ENCODE peak calls at places on chromosome 20, in eight cellular contexts. One of them, this sample, is unnamed.

GRCh38 chr20:17357238-17357637 is 130.4 kb downstream of the PCSK2 start:
- DNase-seq in MCF 10A: no peak
- DNase-seq in colonic mucosa: no peak
- DNase-seq in heart left ventricle: no peak
- DNase-seq in stomach: no peak
- DNase-seq in heart right ventricle: no peak
- DNase-seq in AG04449: no peak
- DNase-seq in dorsolateral prefrontal cortex: no peak
- DNase-seq in this sample: no peak

GRCh38 chr20:24670341-24670821 is 201.0 kb downstream of the SYNDIG1 start:
- DNase-seq in MCF 10A: no peak
- DNase-seq in colonic mucosa: no peak
- DNase-seq in heart left ventricle: no peak
- DNase-seq in stomach: no peak
- DNase-seq in heart right ventricle: no peak
- DNase-seq in AG04449: no peak
- DNase-seq in dorsolateral prefrontal cortex: peak
- DNase-seq in this sample: peak

GRCh38 chr20:10453241-10453640 is 18.1 kb downstream of the SLX4IP start:
- DNase-seq in MCF 10A: no peak
- DNase-seq in colonic mucosa: no peak
- DNase-seq in heart left ventricle: no peak
- DNase-seq in stomach: no peak
- DNase-seq in heart right ventricle: no peak
- DNase-seq in AG04449: no peak
- DNase-seq in dorsolateral prefrontal cortex: no peak
- DNase-seq in this sample: no peak

GRCh38 chr20:6502219-6502618 is 265.3 kb upstream of the BMP2 start:
- DNase-seq in MCF 10A: no peak
- DNase-seq in colonic mucosa: no peak
- DNase-seq in heart left ventricle: no peak
- DNase-seq in stomach: no peak
- DNase-seq in heart right ventricle: no peak
- DNase-seq in AG04449: no peak
- DNase-seq in dorsolateral prefrontal cortex: no peak
- DNase-seq in this sample: no peak

GRCh38 chr20:4601630-4602296 is 119.9 kb upstream of the PRND start:
- DNase-seq in MCF 10A: peak
- DNase-seq in colonic mucosa: no peak
- DNase-seq in heart left ventricle: peak
- DNase-seq in stomach: no peak
- DNase-seq in heart right ventricle: peak
- DNase-seq in AG04449: no peak
- DNase-seq in dorsolateral prefrontal cortex: peak
- DNase-seq in this sample: peak

GRCh38 chr20:48310312-48310711 is 517.5 kb downstream of the PREX1 start:
- DNase-seq in MCF 10A: no peak
- DNase-seq in colonic mucosa: no peak
- DNase-seq in heart left ventricle: no peak
- DNase-seq in stomach: no peak
- DNase-seq in heart right ventricle: no peak
- DNase-seq in AG04449: no peak
- DNase-seq in dorsolateral prefrontal cortex: no peak
- DNase-seq in this sample: no peak

GRCh38 chr20:48789185-48789668 is 38.6 kb downstream of the PREX1 start:
- DNase-seq in MCF 10A: no peak
- DNase-seq in colonic mucosa: no peak
- DNase-seq in heart left ventricle: no peak
- DNase-seq in stomach: no peak
- DNase-seq in heart right ventricle: no peak
- DNase-seq in AG04449: no peak
- DNase-seq in dorsolateral prefrontal cortex: no peak
- DNase-seq in this sample: no peak

GRCh38 chr20:1396702-1397101 is 3.8 kb upstream of the FKBP1A start:
- DNase-seq in MCF 10A: no peak
- DNase-seq in colonic mucosa: no peak
- DNase-seq in heart left ventricle: no peak
- DNase-seq in stomach: no peak
- DNase-seq in heart right ventricle: no peak
- DNase-seq in AG04449: no peak
- DNase-seq in dorsolateral prefrontal cortex: no peak
- DNase-seq in this sample: no peak

GRCh38 chr20:57089701-57090144 is 176.7 kb downstream of the BMP7 start:
- DNase-seq in MCF 10A: peak
- DNase-seq in colonic mucosa: peak
- DNase-seq in heart left ventricle: peak
- DNase-seq in stomach: peak
- DNase-seq in heart right ventricle: peak
- DNase-seq in AG04449: no peak
- DNase-seq in dorsolateral prefrontal cortex: peak
- DNase-seq in this sample: no peak

GRCh38 chr20:2485662-2486061 is 15.1 kb upstream of the SNRPB start:
- DNase-seq in MCF 10A: no peak
- DNase-seq in colonic mucosa: no peak
- DNase-seq in heart left ventricle: peak
- DNase-seq in stomach: no peak
- DNase-seq in heart right ventricle: peak
- DNase-seq in AG04449: no peak
- DNase-seq in dorsolateral prefrontal cortex: no peak
- DNase-seq in this sample: no peak

GRCh38 chr20:36361406-36361805 is 55.3 kb downstream of the DLGAP4 start:
- DNase-seq in MCF 10A: no peak
- DNase-seq in colonic mucosa: no peak
- DNase-seq in heart left ventricle: no peak
- DNase-seq in stomach: no peak
- DNase-seq in heart right ventricle: no peak
- DNase-seq in AG04449: no peak
- DNase-seq in dorsolateral prefrontal cortex: no peak
- DNase-seq in this sample: no peak

GRCh38 chr20:63129991-63130653 is 85.8 kb downstream of the YTHDF1 start:
- DNase-seq in MCF 10A: no peak
- DNase-seq in colonic mucosa: no peak
- DNase-seq in heart left ventricle: no peak
- DNase-seq in stomach: no peak
- DNase-seq in heart right ventricle: peak
- DNase-seq in AG04449: no peak
- DNase-seq in dorsolateral prefrontal cortex: no peak
- DNase-seq in this sample: peak

GRCh38 chr20:9150632-9151031 is 81.7 kb downstream of the PLCB4 start:
- DNase-seq in MCF 10A: no peak
- DNase-seq in colonic mucosa: no peak
- DNase-seq in heart left ventricle: no peak
- DNase-seq in stomach: no peak
- DNase-seq in heart right ventricle: no peak
- DNase-seq in AG04449: no peak
- DNase-seq in dorsolateral prefrontal cortex: no peak
- DNase-seq in this sample: no peak

GRCh38 chr20:24131684-24132083 is 143.1 kb upstream of the GGTLC1 start:
- DNase-seq in MCF 10A: no peak
- DNase-seq in colonic mucosa: no peak
- DNase-seq in heart left ventricle: no peak
- DNase-seq in stomach: no peak
- DNase-seq in heart right ventricle: no peak
- DNase-seq in AG04449: no peak
- DNase-seq in dorsolateral prefrontal cortex: no peak
- DNase-seq in this sample: no peak

DNA sequence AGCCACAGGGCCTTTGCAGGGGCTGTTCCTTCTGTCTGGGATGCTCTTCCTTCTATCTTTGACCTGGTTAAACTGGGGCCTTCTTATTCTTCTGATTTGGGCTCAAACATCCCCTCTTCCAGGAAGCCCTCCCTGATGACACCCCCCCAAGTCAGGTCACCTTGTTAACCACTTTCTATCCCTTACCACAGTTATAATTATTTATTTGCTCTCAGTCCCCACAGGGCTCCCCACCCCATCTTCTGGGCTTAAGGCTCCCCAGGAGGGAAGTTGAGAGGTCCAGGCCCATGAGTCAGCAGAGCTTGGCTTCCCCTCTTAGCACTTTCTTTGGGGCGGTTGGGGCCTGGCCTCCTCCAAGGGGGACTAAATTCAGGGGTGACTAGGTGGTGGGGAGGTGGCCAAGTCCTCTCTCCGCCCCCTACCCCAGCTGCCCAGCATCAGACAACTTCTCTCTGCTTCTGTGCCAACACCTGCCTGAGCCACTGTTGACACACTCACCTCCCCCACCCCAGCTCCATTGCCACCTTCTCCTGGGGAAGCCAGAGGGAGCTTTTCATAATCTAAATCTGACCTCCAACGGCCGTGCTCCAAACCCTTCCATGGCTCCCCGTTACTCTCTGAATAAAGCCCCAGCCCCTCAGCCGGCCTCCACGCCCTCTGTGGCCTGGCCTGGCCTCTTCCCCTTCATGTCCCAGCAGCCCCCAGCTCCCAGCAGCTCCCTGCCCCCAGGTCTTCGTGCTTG is 70.0 kb downstream of the CEBPB start:
- DNase-seq in MCF 10A: no peak
- DNase-seq in colonic mucosa: no peak
- DNase-seq in heart left ventricle: no peak
- DNase-seq in stomach: no peak
- DNase-seq in heart right ventricle: no peak
- DNase-seq in AG04449: no peak
- DNase-seq in dorsolateral prefrontal cortex: no peak
- DNase-seq in this sample: peak
- TF ChIP-seq CTCF in MCF 10A: no peak
- TF ChIP-seq CTCF in colonic mucosa: no peak
- TF ChIP-seq CTCF in heart left ventricle: no peak
- TF ChIP-seq CTCF in stomach: no peak
- TF ChIP-seq CTCF in heart right ventricle: no peak
- TF ChIP-seq CTCF in AG04449: no peak
- TF ChIP-seq CTCF in dorsolateral prefrontal cortex: no peak
- TF ChIP-seq CTCF in this sample: no peak

GRCh38 chr20:33835773-33836172 is 24.6 kb downstream of the CHMP4B start:
- DNase-seq in MCF 10A: peak
- DNase-seq in colonic mucosa: peak
- DNase-seq in heart left ventricle: no peak
- DNase-seq in stomach: no peak
- DNase-seq in heart right ventricle: no peak
- DNase-seq in AG04449: no peak
- DNase-seq in dorsolateral prefrontal cortex: no peak
- DNase-seq in this sample: no peak

GRCh38 chr20:33840759-33841438 is 29.8 kb downstream of the CHMP4B start:
- DNase-seq in MCF 10A: no peak
- DNase-seq in colonic mucosa: no peak
- DNase-seq in heart left ventricle: no peak
- DNase-seq in stomach: no peak
- DNase-seq in heart right ventricle: no peak
- DNase-seq in AG04449: no peak
- DNase-seq in dorsolateral prefrontal cortex: no peak
- DNase-seq in this sample: no peak

GRCh38 chr20:33837096-33837830 is 26.1 kb downstream of the CHMP4B start:
- DNase-seq in MCF 10A: no peak
- DNase-seq in colonic mucosa: no peak
- DNase-seq in heart left ventricle: no peak
- DNase-seq in stomach: no peak
- DNase-seq in heart right ventricle: no peak
- DNase-seq in AG04449: no peak
- DNase-seq in dorsolateral prefrontal cortex: no peak
- DNase-seq in this sample: no peak

GRCh38 chr20:33839591-33839990 is 28.4 kb downstream of the CHMP4B start:
- DNase-seq in MCF 10A: no peak
- DNase-seq in colonic mucosa: peak
- DNase-seq in heart left ventricle: peak
- DNase-seq in stomach: peak
- DNase-seq in heart right ventricle: peak
- DNase-seq in AG04449: no peak
- DNase-seq in dorsolateral prefrontal cortex: no peak
- DNase-seq in this sample: no peak

GRCh38 chr20:33838035-33838864 is 27.1 kb downstream of the CHMP4B start:
- DNase-seq in MCF 10A: peak
- DNase-seq in colonic mucosa: no peak
- DNase-seq in heart left ventricle: no peak
- DNase-seq in stomach: no peak
- DNase-seq in heart right ventricle: no peak
- DNase-seq in AG04449: no peak
- DNase-seq in dorsolateral prefrontal cortex: no peak
- DNase-seq in this sample: no peak
- TF ChIP-seq CTCF in MCF 10A: no peak
- TF ChIP-seq CTCF in colonic mucosa: no peak
- TF ChIP-seq CTCF in heart left ventricle: no peak
- TF ChIP-seq CTCF in stomach: no peak
- TF ChIP-seq CTCF in heart right ventricle: no peak
- TF ChIP-seq CTCF in AG04449: no peak
- TF ChIP-seq CTCF in dorsolateral prefrontal cortex: peak
- TF ChIP-seq CTCF in this sample: peak

DNA sequence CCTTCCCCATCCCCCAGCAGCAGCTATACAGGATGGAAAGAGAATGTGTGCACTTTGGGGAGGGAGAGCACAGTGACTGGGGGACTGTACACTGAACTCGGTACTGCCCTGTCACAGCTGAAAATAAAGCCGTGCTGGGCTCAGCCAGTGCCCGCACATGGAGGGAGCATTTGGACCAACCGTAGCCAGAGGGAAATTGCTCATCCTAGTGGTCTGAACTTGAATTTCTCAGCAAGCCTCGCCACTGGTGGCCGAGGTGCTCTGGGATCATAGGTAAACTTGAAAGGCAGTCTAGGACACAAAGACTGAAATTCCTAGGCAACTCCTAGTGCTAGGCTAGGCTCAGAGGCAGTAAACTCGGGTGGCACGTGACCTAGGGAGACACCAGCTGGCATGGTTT is 61.0 kb downstream of the DZANK1 start:
- DNase-seq in MCF 10A: no peak
- DNase-seq in colonic mucosa: no peak
- DNase-seq in heart left ventricle: no peak
- DNase-seq in stomach: no peak
- DNase-seq in heart right ventricle: no peak
- DNase-seq in AG04449: no peak
- DNase-seq in dorsolateral prefrontal cortex: no peak
- DNase-seq in this sample: no peak
- TF ChIP-seq CTCF in MCF 10A: no peak
- TF ChIP-seq CTCF in colonic mucosa: no peak
- TF ChIP-seq CTCF in heart left ventricle: no peak
- TF ChIP-seq CTCF in stomach: no peak
- TF ChIP-seq CTCF in heart right ventricle: no peak
- TF ChIP-seq CTCF in AG04449: no peak
- TF ChIP-seq CTCF in dorsolateral prefrontal cortex: no peak
- TF ChIP-seq CTCF in this sample: no peak

DNA sequence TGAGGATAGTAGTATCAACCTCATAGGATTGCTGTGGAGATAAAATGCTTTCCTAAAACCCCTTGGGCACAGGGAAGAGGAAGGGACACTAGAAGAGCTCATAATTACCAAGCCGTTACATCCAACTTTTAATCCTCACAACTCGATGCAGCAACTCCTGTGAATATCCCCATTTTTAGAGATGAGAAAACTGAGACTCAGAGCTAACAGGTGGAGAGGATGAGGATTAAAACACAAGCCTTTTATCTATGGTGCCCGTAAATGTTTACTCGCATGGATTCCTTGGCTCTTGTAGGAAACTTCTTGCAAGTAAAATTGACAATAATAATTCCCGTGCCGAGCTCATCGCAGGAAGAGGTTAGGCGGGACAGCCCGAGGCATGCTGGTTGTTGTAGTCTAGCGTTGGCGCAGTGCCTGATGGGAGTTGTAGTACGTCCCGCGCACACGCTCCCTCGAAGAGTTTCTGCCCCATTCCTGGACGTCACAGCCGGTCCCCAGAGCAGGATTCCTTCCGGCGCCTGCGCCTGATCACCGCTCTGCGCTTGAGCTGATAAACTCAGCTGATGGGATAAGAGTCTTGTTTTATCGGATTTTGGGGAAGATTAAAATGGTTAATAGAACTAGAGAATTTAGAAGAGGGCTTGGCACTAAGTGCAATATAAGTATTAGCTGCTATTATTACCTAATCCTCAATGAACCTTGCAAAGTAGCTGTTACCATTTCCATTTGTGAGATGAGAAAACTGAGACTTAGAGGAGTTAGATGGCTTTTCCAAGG is 2.8 kb upstream of the UBE2V1 start:
- DNase-seq in MCF 10A: peak
- DNase-seq in colonic mucosa: peak
- DNase-seq in heart left ventricle: peak
- DNase-seq in stomach: peak
- DNase-seq in heart right ventricle: peak
- DNase-seq in AG04449: peak
- DNase-seq in dorsolateral prefrontal cortex: peak
- DNase-seq in this sample: peak
- TF ChIP-seq CTCF in MCF 10A: no peak
- TF ChIP-seq CTCF in colonic mucosa: no peak
- TF ChIP-seq CTCF in heart left ventricle: no peak
- TF ChIP-seq CTCF in stomach: no peak
- TF ChIP-seq CTCF in heart right ventricle: no peak
- TF ChIP-seq CTCF in AG04449: no peak
- TF ChIP-seq CTCF in dorsolateral prefrontal cortex: peak
- TF ChIP-seq CTCF in this sample: no peak